ENCODE peak calls at places on chromosomes 6 and 20, in seven cellular contexts. One of them, this sample, is unnamed. For H3K9me3, the result is how much of the 10 kb centered on the place peaks cover.

GRCh38 chr6:96522469-96523009 is 933 bp downstream of the UFL1 start:
- DNase-seq in naive thymus-derived CD4-positive, alpha-beta T cell: no peak
- DNase-seq in pancreas: no peak
- DNase-seq in psoas muscle: no peak
- DNase-seq in NT2/D1: no peak
- DNase-seq in tibial nerve: no peak
- DNase-seq in iPS DF 6.9: no peak
- DNase-seq in this sample: no peak

GRCh38 chr20:23362392-23363256 is 642 bp downstream of the GZF1 start:
- DNase-seq in naive thymus-derived CD4-positive, alpha-beta T cell: no peak
- DNase-seq in pancreas: peak
- DNase-seq in psoas muscle: peak
- DNase-seq in NT2/D1: no peak
- DNase-seq in tibial nerve: peak
- DNase-seq in iPS DF 6.9: no peak
- DNase-seq in this sample: no peak

GRCh38 chr6:113594726-113595125 is 262.4 kb upstream of the MARCKS start:
- DNase-seq in naive thymus-derived CD4-positive, alpha-beta T cell: no peak
- DNase-seq in pancreas: no peak
- DNase-seq in psoas muscle: no peak
- DNase-seq in NT2/D1: no peak
- DNase-seq in tibial nerve: no peak
- DNase-seq in iPS DF 6.9: no peak
- DNase-seq in this sample: no peak

GRCh38 chr6:63927538-63927937 is 291.9 kb downstream of the PHF3 start:
- DNase-seq in naive thymus-derived CD4-positive, alpha-beta T cell: no peak
- DNase-seq in pancreas: no peak
- DNase-seq in psoas muscle: no peak
- DNase-seq in NT2/D1: no peak
- DNase-seq in tibial nerve: no peak
- DNase-seq in iPS DF 6.9: no peak
- DNase-seq in this sample: no peak

GRCh38 chr6:17360564-17360963 is 32.8 kb upstream of the CAP2 start:
- DNase-seq in naive thymus-derived CD4-positive, alpha-beta T cell: no peak
- DNase-seq in pancreas: no peak
- DNase-seq in psoas muscle: no peak
- DNase-seq in NT2/D1: no peak
- DNase-seq in tibial nerve: no peak
- DNase-seq in iPS DF 6.9: no peak
- DNase-seq in this sample: no peak

GRCh38 chr20:37518606-37519507 is 2.2 kb upstream of the NNAT start:
- DNase-seq in naive thymus-derived CD4-positive, alpha-beta T cell: no peak
- DNase-seq in pancreas: no peak
- DNase-seq in psoas muscle: peak
- DNase-seq in NT2/D1: no peak
- DNase-seq in tibial nerve: no peak
- DNase-seq in iPS DF 6.9: no peak
- DNase-seq in this sample: no peak

GRCh38 chr20:19970256-19970765 is 46.9 kb upstream of the NAA20 start:
- DNase-seq in naive thymus-derived CD4-positive, alpha-beta T cell: no peak
- DNase-seq in pancreas: no peak
- DNase-seq in psoas muscle: no peak
- DNase-seq in NT2/D1: no peak
- DNase-seq in tibial nerve: no peak
- DNase-seq in iPS DF 6.9: no peak
- DNase-seq in this sample: no peak

GRCh38 chr6:46773201-46773855 is 19.9 kb upstream of the MEP1A start:
- DNase-seq in naive thymus-derived CD4-positive, alpha-beta T cell: no peak
- DNase-seq in pancreas: no peak
- DNase-seq in psoas muscle: no peak
- DNase-seq in NT2/D1: no peak
- DNase-seq in tibial nerve: no peak
- DNase-seq in iPS DF 6.9: no peak
- DNase-seq in this sample: no peak

GRCh38 chr6:28664870-28665396 is 139.3 kb downstream of the GPX5 start:
- DNase-seq in naive thymus-derived CD4-positive, alpha-beta T cell: no peak
- DNase-seq in pancreas: no peak
- DNase-seq in psoas muscle: no peak
- DNase-seq in NT2/D1: no peak
- DNase-seq in tibial nerve: no peak
- DNase-seq in iPS DF 6.9: no peak
- DNase-seq in this sample: no peak

GRCh38 chr6:156273065-156273711 is 504.0 kb upstream of the ARID1B start:
- DNase-seq in naive thymus-derived CD4-positive, alpha-beta T cell: no peak
- DNase-seq in pancreas: no peak
- DNase-seq in psoas muscle: no peak
- DNase-seq in NT2/D1: no peak
- DNase-seq in tibial nerve: no peak
- DNase-seq in iPS DF 6.9: no peak
- DNase-seq in this sample: no peak

GRCh38 chr20:2754426-2754825 is 46.0 kb downstream of the CPXM1 start:
- DNase-seq in naive thymus-derived CD4-positive, alpha-beta T cell: no peak
- DNase-seq in pancreas: no peak
- DNase-seq in psoas muscle: no peak
- DNase-seq in NT2/D1: no peak
- DNase-seq in tibial nerve: no peak
- DNase-seq in iPS DF 6.9: no peak
- DNase-seq in this sample: no peak

GRCh38 chr6:25942561-25943147 is 12.2 kb upstream of the SLC17A2 start:
- DNase-seq in naive thymus-derived CD4-positive, alpha-beta T cell: no peak
- DNase-seq in pancreas: no peak
- DNase-seq in psoas muscle: no peak
- DNase-seq in NT2/D1: no peak
- DNase-seq in tibial nerve: no peak
- DNase-seq in iPS DF 6.9: no peak
- DNase-seq in this sample: no peak

GRCh38 chr6:112370946-112371345 is 23.8 kb downstream of the RFPL4B start:
- DNase-seq in naive thymus-derived CD4-positive, alpha-beta T cell: no peak
- DNase-seq in pancreas: no peak
- DNase-seq in psoas muscle: no peak
- DNase-seq in NT2/D1: no peak
- DNase-seq in tibial nerve: no peak
- DNase-seq in iPS DF 6.9: no peak
- DNase-seq in this sample: no peak

GRCh38 chr20:16404640-16405039 is 168.6 kb downstream of the KIF16B start:
- DNase-seq in naive thymus-derived CD4-positive, alpha-beta T cell: no peak
- DNase-seq in pancreas: no peak
- DNase-seq in psoas muscle: no peak
- DNase-seq in NT2/D1: no peak
- DNase-seq in tibial nerve: no peak
- DNase-seq in iPS DF 6.9: no peak
- DNase-seq in this sample: no peak

GRCh38 chr6:42532038-42532669 is 31.7 kb upstream of the UBR2 start:
- DNase-seq in naive thymus-derived CD4-positive, alpha-beta T cell: peak
- DNase-seq in pancreas: peak
- DNase-seq in psoas muscle: no peak
- DNase-seq in NT2/D1: peak
- DNase-seq in tibial nerve: no peak
- DNase-seq in iPS DF 6.9: no peak
- DNase-seq in this sample: peak

GRCh38 chr6:148445620-148446019 is 103.0 kb downstream of the SASH1 start:
- DNase-seq in naive thymus-derived CD4-positive, alpha-beta T cell: no peak
- DNase-seq in pancreas: no peak
- DNase-seq in psoas muscle: no peak
- DNase-seq in NT2/D1: no peak
- DNase-seq in tibial nerve: no peak
- DNase-seq in iPS DF 6.9: no peak
- DNase-seq in this sample: no peak

GRCh38 chr6:30100585-30101422 is 12.1 kb downstream of the TRIM31 start:
- DNase-seq in naive thymus-derived CD4-positive, alpha-beta T cell: no peak
- DNase-seq in pancreas: peak
- DNase-seq in psoas muscle: peak
- DNase-seq in NT2/D1: no peak
- DNase-seq in tibial nerve: no peak
- DNase-seq in iPS DF 6.9: no peak
- DNase-seq in this sample: no peak

GRCh38 chr6:32426338-32426737 is 13.3 kb upstream of the HLA-DRA start:
- DNase-seq in naive thymus-derived CD4-positive, alpha-beta T cell: no peak
- DNase-seq in pancreas: no peak
- DNase-seq in psoas muscle: no peak
- DNase-seq in NT2/D1: no peak
- DNase-seq in tibial nerve: no peak
- DNase-seq in iPS DF 6.9: no peak
- DNase-seq in this sample: no peak
- H3K9me3 ChIP-seq in naive thymus-derived CD4-positive, alpha-beta T cell: under half
- H3K9me3 ChIP-seq in pancreas: under half
- H3K9me3 ChIP-seq in psoas muscle: under half
- H3K9me3 ChIP-seq in NT2/D1: under half
- H3K9me3 ChIP-seq in tibial nerve: under half
- H3K9me3 ChIP-seq in iPS DF 6.9: under half
- H3K9me3 ChIP-seq in this sample: under half

GRCh38 chr6:168793649-168794048 is 352.7 kb downstream of the SMOC2 start:
- DNase-seq in naive thymus-derived CD4-positive, alpha-beta T cell: no peak
- DNase-seq in pancreas: no peak
- DNase-seq in psoas muscle: no peak
- DNase-seq in NT2/D1: no peak
- DNase-seq in tibial nerve: no peak
- DNase-seq in iPS DF 6.9: no peak
- DNase-seq in this sample: no peak
- H3K9me3 ChIP-seq in naive thymus-derived CD4-positive, alpha-beta T cell: under half
- H3K9me3 ChIP-seq in pancreas: under half
- H3K9me3 ChIP-seq in psoas muscle: under half
- H3K9me3 ChIP-seq in NT2/D1: under half
- H3K9me3 ChIP-seq in tibial nerve: under half
- H3K9me3 ChIP-seq in iPS DF 6.9: under half
- H3K9me3 ChIP-seq in this sample: under half

GRCh38 chr6:108009894-108010293 is 51.9 kb upstream of the SEC63 start:
- DNase-seq in naive thymus-derived CD4-positive, alpha-beta T cell: no peak
- DNase-seq in pancreas: no peak
- DNase-seq in psoas muscle: no peak
- DNase-seq in NT2/D1: no peak
- DNase-seq in tibial nerve: no peak
- DNase-seq in iPS DF 6.9: no peak
- DNase-seq in this sample: no peak

GRCh38 chr6:108008363-108008762 is 50.4 kb upstream of the SEC63 start:
- DNase-seq in naive thymus-derived CD4-positive, alpha-beta T cell: no peak
- DNase-seq in pancreas: no peak
- DNase-seq in psoas muscle: no peak
- DNase-seq in NT2/D1: no peak
- DNase-seq in tibial nerve: no peak
- DNase-seq in iPS DF 6.9: no peak
- DNase-seq in this sample: no peak

DNA sequence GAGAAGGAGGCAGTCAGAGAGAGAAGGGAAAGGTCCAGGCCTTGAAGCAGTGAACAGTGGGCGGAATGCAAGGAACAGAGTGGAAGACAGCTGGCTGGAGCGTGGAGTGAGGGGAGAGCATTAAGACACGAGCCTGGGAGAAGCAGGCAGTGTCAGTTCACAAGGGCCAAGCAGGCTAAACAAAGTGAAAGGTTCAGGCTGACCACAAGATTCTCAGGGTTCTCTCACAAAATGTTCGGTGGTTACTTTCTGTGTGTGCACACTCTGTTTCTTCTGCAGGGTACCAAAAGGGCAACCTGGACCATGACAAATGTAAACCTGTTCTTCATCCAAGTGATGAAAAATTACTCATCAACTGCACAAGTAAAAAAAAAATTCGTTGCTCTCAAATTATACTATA is 56.0 kb upstream of the SEC63 start:
- DNase-seq in naive thymus-derived CD4-positive, alpha-beta T cell: no peak
- DNase-seq in pancreas: no peak
- DNase-seq in psoas muscle: no peak
- DNase-seq in NT2/D1: no peak
- DNase-seq in tibial nerve: no peak
- DNase-seq in iPS DF 6.9: no peak
- DNase-seq in this sample: no peak
- H3K9me3 ChIP-seq in naive thymus-derived CD4-positive, alpha-beta T cell: under half
- H3K9me3 ChIP-seq in pancreas: under half
- H3K9me3 ChIP-seq in psoas muscle: under half
- H3K9me3 ChIP-seq in NT2/D1: under half
- H3K9me3 ChIP-seq in tibial nerve: under half
- H3K9me3 ChIP-seq in iPS DF 6.9: under half
- H3K9me3 ChIP-seq in this sample: under half

DNA sequence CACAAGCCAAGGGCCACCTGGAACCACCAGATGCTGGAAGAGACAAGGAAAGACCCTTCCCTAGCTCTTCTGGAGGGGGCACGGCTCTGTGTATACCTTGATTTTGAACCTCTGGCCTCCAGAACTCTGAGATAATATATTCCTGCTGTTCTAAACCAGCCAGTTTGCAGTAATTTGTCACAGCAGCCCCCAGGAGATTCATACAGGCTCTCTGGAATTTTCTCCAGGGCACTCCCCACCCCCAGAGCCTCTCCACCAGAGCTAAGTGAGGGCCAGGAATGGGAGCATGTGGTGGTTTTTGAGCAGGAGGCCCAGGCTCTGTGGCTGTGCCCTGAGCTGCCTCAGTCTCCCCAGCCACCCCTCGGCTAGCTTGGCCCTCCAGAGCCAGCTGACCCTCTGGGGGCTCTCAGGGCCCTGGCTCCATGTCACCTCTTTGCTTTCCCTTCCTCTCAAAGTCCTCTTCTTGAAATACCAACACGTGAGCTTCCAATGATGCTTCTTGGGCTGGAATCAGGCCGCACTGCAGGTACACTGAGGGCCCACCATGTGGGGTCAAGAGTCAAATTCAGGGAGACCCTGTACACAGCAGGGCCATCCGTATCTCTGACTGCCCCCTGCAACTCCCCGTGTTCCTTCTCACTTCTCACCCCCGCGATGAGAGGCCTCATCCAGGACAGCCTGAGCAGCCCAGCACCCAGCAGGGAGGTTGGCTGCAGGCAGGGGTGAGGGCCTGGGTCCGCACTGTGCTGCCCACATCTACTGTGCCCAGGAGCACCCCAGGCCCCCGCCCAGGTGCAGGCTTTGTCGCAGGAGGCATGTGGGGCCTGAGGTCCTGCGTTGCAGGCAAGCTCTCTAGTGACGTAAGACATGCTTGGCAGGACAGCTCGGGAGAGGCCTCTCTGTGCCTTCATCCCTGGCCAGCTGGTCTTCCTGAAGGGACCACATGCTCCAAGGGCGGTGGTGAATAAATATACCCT is 155.5 kb downstream of the ANKRD60 start:
- DNase-seq in naive thymus-derived CD4-positive, alpha-beta T cell: no peak
- DNase-seq in pancreas: no peak
- DNase-seq in psoas muscle: no peak
- DNase-seq in NT2/D1: no peak
- DNase-seq in tibial nerve: no peak
- DNase-seq in iPS DF 6.9: no peak
- DNase-seq in this sample: no peak
- H3K9me3 ChIP-seq in naive thymus-derived CD4-positive, alpha-beta T cell: under half
- H3K9me3 ChIP-seq in pancreas: under half
- H3K9me3 ChIP-seq in psoas muscle: under half
- H3K9me3 ChIP-seq in NT2/D1: under half
- H3K9me3 ChIP-seq in tibial nerve: under half
- H3K9me3 ChIP-seq in iPS DF 6.9: under half
- H3K9me3 ChIP-seq in this sample: under half